ENCODE peak calls at places on chromosomes 13 and 19, in four cellular contexts. D, Z, T and N are unnamed samples.

GRCh38 chr13:69690999-69691398 is 416.6 kb upstream of the ATXN8OS start:
- DNase-seq in D (no peak), Z (no peak), T (no peak), N (no peak)

GRCh38 chr13:51764184-51765141 is 39.5 kb downstream of the DHRS12 start:
- DNase-seq in D (no peak), Z (peak), T (peak), N (no peak)

GRCh38 chr13:111046590-111047141 is 68.4 kb upstream of the ARHGEF7 start:
- DNase-seq in D (no peak), Z (no peak), T (peak), N (no peak)

GRCh38 chr19:54137913-54138776 is 583 bp downstream of the CNOT3 start:
- DNase-seq in D (no peak), Z (no peak), T (no peak), N (no peak)

GRCh38 chr19:19652482-19653295 is 9.2 kb upstream of the GMIP start:
- DNase-seq in D (no peak), Z (no peak), T (no peak), N (no peak)

GRCh38 chr19:3041302-3041701 is 12.2 kb upstream of the TLE2 start:
- DNase-seq in D (no peak), Z (no peak), T (no peak), N (no peak)

GRCh38 chr13:111503905-111504695 is 183.7 kb downstream of the TEX29 start:
- DNase-seq in D (no peak), Z (no peak), T (no peak), N (no peak)

GRCh38 chr19:47653856-47654255 is 44.9 kb downstream of the BICRA start:
- DNase-seq in D (no peak), Z (no peak), T (no peak), N (no peak)

GRCh38 chr19:17325881-17326594 is 8.6 kb downstream of the ANO8 start:
- DNase-seq in D (no peak), Z (peak), T (no peak), N (no peak)

GRCh38 chr13:45623516-45624090 is 8.1 kb upstream of the ERICH6B start:
- DNase-seq in D (no peak), Z (no peak), T (no peak), N (no peak)

GRCh38 chr13:74067818-74068217 is 66.4 kb downstream of the KLF12 start:
- DNase-seq in D (no peak), Z (no peak), T (no peak), N (no peak)

GRCh38 chr19:4495471-4495870 is 22.8 kb downstream of the PLIN4 start:
- DNase-seq in D (no peak), Z (no peak), T (no peak), N (no peak)

GRCh38 chr13:39025433-39025839 is 12.5 kb downstream of the PROSER1 start:
- DNase-seq in D (no peak), Z (no peak), T (no peak), N (no peak)

GRCh38 chr19:21843081-21843480 is 7.1 kb upstream of the ZNF43 start:
- DNase-seq in D (no peak), Z (no peak), T (no peak), N (no peak)

GRCh38 chr13:52926971-52927370 is 78.5 kb upstream of the PCDH8 start:
- DNase-seq in D (no peak), Z (no peak), T (no peak), N (no peak)

GRCh38 chr13:31240921-31241320 is 41.1 kb downstream of the B3GLCT start:
- DNase-seq in D (no peak), Z (no peak), T (no peak), N (no peak)

GRCh38 chr13:108777421-108778420 is 148.3 kb downstream of the MYO16 start:
- DNase-seq in D (peak), Z (no peak), T (peak), N (no peak)

DNA sequence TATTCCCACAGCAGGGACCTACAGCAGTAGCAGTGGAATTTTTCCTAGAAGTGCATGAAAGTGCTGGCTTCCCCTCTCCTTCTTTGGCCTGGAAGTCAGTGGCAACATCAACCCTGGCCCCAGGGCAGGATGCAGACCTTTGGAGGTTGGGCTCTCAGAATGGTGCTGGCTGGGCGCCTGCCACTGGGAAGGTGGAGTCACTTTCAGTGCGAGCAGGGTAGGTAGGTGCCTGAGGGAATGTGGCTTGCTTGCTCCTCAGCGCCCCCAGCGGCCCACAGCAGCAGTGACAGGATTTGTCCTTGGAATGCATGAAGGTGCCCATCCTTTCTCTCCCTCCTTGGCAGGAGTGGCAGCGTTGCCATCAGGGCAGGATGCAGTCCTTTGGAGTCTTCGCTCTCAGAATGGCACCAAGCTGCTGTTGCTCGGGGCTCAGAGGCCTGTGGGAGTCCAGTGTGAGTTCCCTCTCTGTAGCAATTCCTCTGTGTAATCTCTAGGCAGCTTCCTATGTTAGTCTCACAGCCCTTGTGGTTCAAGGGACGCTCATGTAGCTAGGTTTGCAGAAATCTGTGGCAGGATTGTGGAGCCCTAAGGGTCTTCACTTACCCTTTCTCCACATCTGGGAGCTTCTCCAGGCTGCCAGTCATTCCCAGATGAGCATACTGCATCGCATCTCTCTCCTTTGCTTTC is 354.4 kb upstream of the DACH1 start:
- DNase-seq in D (no peak), Z (no peak), T (no peak), N (no peak)
- TF ChIP-seq CTCF in D (peak), Z (no peak), T (peak), N (no peak)

GRCh38 chr13:80214521-80214941 is 126.4 kb downstream of the SPRY2 start:
- DNase-seq in D (no peak), Z (no peak), T (no peak), N (no peak)
- TF ChIP-seq CTCF in D (no peak), Z (no peak), T (no peak), N (no peak)

GRCh38 chr19:52188822-52189744 is 769 bp upstream of the PPP2R1A start:
- DNase-seq in D (no peak), Z (no peak), T (no peak), N (peak)
- TF ChIP-seq CTCF in D (no peak), Z (peak), T (no peak), N (no peak)

GRCh38 chr19:49117677-49118564 is 1.0 kb downstream of the C19orf73 start:
- DNase-seq in D (no peak), Z (no peak), T (no peak), N (no peak)

GRCh38 chr19:49120325-49120683 is 960 bp downstream of the PPFIA3 start:
- DNase-seq in D (no peak), Z (no peak), T (no peak), N (no peak)

GRCh38 chr19:49120868-49121267 is 1.5 kb downstream of the PPFIA3 start:
- DNase-seq in D (no peak), Z (no peak), T (no peak), N (no peak)

GRCh38 chr19:49119411-49120324 is at the start of gene PPFIA3:
- DNase-seq in D (no peak), Z (peak), T (peak), N (no peak)

GRCh38 chr19:49118565-49119410 is at the start of gene C19orf73:
- DNase-seq in D (peak), Z (peak), T (peak), N (peak)
- TF ChIP-seq CTCF in D (no peak), Z (peak), T (peak), N (no peak)

GRCh38 chr19:50710094-50710493 is 9.5 kb downstream of the SHANK1 start:
- DNase-seq in D (no peak), Z (no peak), T (no peak), N (no peak)
- TF ChIP-seq CTCF in D (no peak), Z (no peak), T (peak), N (no peak)

GRCh38 chr13:85806553-85807175 is 7.4 kb upstream of the SLITRK6 start:
- DNase-seq in D (peak), Z (no peak), T (peak), N (no peak)
- TF ChIP-seq CTCF in D (peak), Z (peak), T (peak), N (no peak)

DNA sequence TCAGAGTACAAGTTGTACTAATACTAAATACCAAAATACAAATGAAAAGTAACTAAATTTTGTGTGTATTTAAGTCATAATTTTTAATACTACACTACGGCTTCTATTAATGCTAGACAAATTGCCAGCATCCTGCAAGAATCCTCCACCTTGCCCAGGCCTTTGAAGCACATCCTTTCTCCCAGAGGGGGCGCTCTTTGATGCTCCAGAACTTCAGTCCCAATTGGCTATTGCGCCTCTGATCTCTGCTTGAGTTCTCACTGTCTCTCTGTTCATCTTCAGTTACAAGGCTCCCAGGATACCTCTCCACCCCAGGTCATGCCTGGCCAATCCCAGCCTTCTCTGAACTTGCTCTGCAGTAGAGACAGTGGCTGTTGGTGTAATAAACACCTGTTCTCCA is 141.0 kb downstream of the DCLK1 start:
- DNase-seq in D (no peak), Z (no peak), T (no peak), N (no peak)
- TF ChIP-seq CTCF in D (no peak), Z (no peak), T (peak), N (no peak)

DNA sequence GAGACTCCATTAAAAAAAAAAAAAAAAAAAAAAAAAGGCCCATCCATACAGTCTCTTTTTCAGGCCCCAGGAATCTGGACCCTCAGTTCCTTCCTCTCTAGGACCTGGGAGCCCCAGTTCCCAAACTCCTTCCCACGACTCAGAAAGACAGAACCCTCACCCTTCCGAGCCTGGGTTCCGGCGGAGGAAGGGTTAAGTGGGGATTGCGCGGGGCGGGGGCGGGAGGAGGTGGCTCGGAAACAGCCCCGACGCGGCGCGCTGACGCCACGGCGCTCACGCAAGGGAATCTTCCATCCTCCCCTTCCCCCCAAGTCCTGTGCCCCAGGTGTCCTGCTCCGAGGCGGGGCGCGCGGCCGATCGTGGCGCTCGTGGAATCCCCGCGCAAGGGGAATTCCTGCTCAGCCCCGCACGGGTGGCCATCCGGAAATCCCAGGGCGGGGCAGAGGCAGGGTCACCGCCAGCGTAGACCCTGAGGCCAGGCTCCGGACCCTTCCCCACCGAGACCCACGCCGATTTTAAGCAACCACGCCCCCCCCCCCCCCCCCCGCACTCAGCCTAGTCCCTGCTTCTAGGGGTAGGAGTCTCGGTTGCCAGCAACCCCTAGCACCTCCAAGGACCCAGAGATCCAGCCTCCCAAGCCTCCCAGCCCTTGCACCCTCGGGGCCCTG is 659 bp downstream of the NFKBID start:
- DNase-seq in D (peak), Z (peak), T (peak), N (no peak)
- TF ChIP-seq CTCF in D (no peak), Z (no peak), T (no peak), N (no peak)